ENCODE peak calls at places on chromosomes 3 and 15, in six cellular contexts. W, E, G, B, N and L are unnamed samples.

GRCh38 chr3:149726716-149727407 is 25.4 kb downstream of the COMMD2 start:
- DNase-seq in W (no peak), E (no peak), G (no peak), B (no peak), N (peak), L (no peak)

GRCh38 chr3:27366062-27366591 is 3.1 kb downstream of the NEK10 start:
- DNase-seq in W (no peak), E (no peak), G (no peak), B (no peak), N (no peak), L (no peak)

GRCh38 chr15:66775127-66776105 is 73.4 kb downstream of the SMAD6 start:
- DNase-seq in W (no peak), E (peak), G (no peak), B (no peak), N (peak), L (no peak)

GRCh38 chr3:29346828-29347227 is 66.0 kb downstream of the RBMS3 start:
- DNase-seq in W (peak), E (peak), G (no peak), B (no peak), N (peak), L (peak)

GRCh38 chr3:113532698-113533533 is 561 bp downstream of the SIDT1 start:
- DNase-seq in W (peak), E (no peak), G (peak), B (peak), N (no peak), L (no peak)

GRCh38 chr15:25136119-25136518 is 181.3 kb downstream of the SNRPN start:
- DNase-seq in W (peak), E (peak), G (no peak), B (no peak), N (peak), L (peak)

GRCh38 chr3:119695480-119695879 is 7.3 kb upstream of the CFAP91 start:
- DNase-seq in W (peak), E (peak), G (no peak), B (no peak), N (peak), L (peak)

GRCh38 chr15:51093865-51094605 is 671 bp downstream of the TNFAIP8L3 start:
- DNase-seq in W (peak), E (peak), G (no peak), B (peak), N (peak), L (no peak)

GRCh38 chr15:27806396-27806795 is 292.7 kb downstream of the OCA2 start:
- DNase-seq in W (no peak), E (no peak), G (no peak), B (no peak), N (no peak), L (no peak)

GRCh38 chr15:42085721-42086120 is 8.6 kb downstream of the PLA2G4D start:
- DNase-seq in W (no peak), E (no peak), G (no peak), B (no peak), N (no peak), L (no peak)

GRCh38 chr15:51223771-51224229 is 114.6 kb downstream of the CYP19A1 start:
- DNase-seq in W (no peak), E (peak), G (no peak), B (no peak), N (peak), L (peak)

GRCh38 chr15:31179683-31180082 is 78.2 kb upstream of the TRPM1 start:
- DNase-seq in W (peak), E (no peak), G (no peak), B (no peak), N (no peak), L (no peak)
- H3K4me3 ChIP-seq in W (no peak), E (no peak), G (no peak), B (no peak), N (no peak), L (no peak)

GRCh38 chr15:62631325-62631724 is 411.2 kb upstream of the TPM1 start:
- DNase-seq in W (no peak), E (no peak), G (no peak), B (no peak), N (no peak), L (no peak)

GRCh38 chr15:62625421-62626033 is 417.0 kb upstream of the TPM1 start:
- DNase-seq in W (no peak), E (peak), G (no peak), B (no peak), N (peak), L (peak)

GRCh38 chr15:62624541-62625399 is 417.8 kb upstream of the TPM1 start:
- DNase-seq in W (no peak), E (peak), G (no peak), B (no peak), N (peak), L (peak)

GRCh38 chr15:62622775-62623174 is 419.8 kb upstream of the TPM1 start:
- DNase-seq in W (no peak), E (no peak), G (no peak), B (no peak), N (no peak), L (no peak)

GRCh38 chr15:62626903-62627302 is 415.6 kb upstream of the TPM1 start:
- DNase-seq in W (no peak), E (no peak), G (no peak), B (no peak), N (peak), L (no peak)
- TF ChIP-seq CTCF in W (no peak), E (no peak), G (no peak), B (no peak), N (no peak), L (no peak)

DNA sequence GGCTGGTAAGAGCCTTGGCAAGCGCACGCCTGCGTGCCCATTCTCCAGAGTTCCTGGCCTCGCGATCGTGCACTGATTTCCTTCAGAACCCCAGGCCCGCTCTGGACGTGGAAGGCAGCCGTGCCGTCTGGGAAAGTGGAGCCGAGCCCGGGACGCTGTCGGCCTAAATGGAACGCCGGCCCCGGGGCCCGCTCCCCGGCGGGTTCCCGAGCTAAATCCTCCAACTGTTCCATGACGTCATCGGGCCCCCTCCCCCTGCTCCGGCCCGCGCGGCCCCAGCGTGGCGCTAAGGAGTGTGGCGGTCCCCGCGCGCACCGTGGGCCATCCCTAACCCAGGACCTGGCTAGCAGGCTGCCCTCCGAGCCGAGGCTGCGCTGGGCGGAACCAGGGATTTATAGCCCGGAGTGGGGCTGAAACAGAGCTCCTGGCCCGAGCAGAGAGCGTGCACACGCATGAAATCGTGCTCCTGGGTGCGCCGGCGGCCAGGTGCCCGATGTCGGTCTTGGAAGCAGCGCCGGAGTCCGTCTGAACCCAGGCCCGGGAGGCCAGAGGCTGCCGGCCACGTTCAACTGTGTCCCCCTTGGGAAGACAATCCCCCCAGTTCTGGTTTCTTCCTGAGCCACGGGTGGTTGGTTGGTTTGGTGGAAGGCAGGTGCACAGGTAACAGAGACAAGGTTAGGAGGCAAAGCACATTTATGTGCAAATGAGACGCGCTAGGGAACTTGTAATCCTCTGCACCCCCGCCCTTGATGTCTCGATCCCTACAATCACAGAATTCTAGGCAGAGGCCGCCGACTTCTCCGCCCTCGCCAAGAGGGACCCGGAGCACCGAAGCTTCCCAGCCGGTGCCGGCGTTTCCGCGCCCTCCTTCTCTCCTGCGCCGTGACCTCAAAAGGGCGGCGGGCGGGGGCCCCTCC is 84.9 kb upstream of the ETV5 start:
- DNase-seq in W (peak), E (no peak), G (peak), B (no peak), N (no peak), L (no peak)
- H3K4me3 ChIP-seq in W (peak), E (no peak), G (peak), B (no peak), N (no peak), L (no peak)

GRCh38 chr3:72660270-72661114 is 187.8 kb downstream of the SHQ1 start:
- DNase-seq in W (no peak), E (no peak), G (no peak), B (no peak), N (no peak), L (no peak)
- TF ChIP-seq CTCF in W (no peak), E (no peak), G (no peak), B (no peak), N (no peak), L (no peak)

DNA sequence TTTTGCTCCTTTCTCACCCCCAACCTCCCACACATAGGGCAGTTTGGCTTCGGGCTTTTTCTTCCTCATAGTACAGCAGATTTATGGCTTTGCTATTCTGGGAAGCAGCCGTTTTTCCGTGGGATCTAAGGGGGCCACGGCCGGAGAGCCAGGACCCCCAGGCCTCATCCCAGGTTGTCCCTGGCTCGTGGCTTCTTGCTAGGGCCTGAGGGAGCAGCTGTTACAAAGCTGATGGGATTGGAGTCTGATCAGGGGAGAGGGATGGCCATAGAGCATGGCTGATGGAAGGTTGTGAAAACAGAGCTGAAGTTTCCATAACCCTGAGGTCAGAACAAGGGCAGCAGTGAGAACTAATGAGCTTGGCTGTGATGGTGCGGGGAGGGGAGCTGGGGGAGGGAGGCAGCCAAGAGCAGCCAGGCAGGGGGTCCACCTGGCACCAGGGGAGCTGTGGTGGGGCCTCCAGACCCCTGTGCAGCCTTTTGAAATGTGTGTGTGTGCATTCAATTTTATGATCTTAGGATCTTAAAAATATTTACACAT is 63.0 kb downstream of the LINGO1 start:
- DNase-seq in W (no peak), E (no peak), G (no peak), B (no peak), N (no peak), L (peak)
- H3K4me3 ChIP-seq in W (no peak), E (peak), G (no peak), B (no peak), N (no peak), L (peak)

GRCh38 chr3:126259411-126260391 is 79.3 kb upstream of the ALDH1L1 start:
- DNase-seq in W (peak), E (peak), G (peak), B (no peak), N (no peak), L (peak)
- TF ChIP-seq CTCF in W (peak), E (peak), G (peak), B (no peak), N (peak), L (peak)

GRCh38 chr3:170421758-170422157 is 3.1 kb downstream of the CLDN11 start:
- DNase-seq in W (no peak), E (no peak), G (no peak), B (no peak), N (no peak), L (no peak)
- H3K4me3 ChIP-seq in W (no peak), E (peak), G (peak), B (no peak), N (peak), L (peak)

DNA sequence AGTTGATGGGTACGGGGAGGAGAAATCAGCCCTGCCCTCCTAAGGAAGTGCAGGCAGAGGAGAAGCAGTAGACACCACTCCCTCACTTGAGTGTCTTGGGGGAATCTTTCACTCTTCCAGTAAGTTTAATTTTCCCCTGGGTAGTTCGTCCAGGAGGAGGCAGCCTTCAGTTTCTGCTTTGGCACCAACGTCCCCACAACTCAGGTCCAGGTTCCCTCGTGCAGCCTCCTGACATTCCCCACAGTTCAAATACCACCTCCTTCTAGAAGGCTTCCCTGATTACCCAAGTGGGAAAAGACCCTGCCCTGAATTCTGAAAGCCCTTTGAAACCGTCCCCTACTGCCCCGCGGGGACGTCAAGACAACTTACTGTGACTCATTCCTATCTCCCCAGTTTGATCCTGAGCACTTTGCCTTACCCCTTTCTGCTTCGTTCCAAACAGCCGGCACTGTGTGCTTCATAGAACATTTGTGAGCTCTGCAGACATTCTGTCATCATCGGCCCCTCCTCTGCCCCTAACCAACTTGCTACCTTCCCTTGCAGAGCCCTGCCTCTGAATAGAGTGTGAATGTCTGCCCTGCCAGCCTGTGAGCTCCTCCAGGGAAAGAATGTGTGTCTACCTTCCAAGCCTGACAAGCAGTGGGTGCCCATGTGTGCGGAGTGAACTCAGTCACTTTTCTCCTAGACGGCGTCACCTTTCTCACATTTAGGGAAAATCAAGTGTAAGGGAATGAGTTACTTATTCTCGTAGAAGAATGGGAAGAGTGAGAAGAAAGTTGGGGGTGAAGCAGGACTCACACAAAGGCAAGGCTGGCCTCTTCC is 14.5 kb upstream of the SRP14 start:
- DNase-seq in W (peak), E (no peak), G (no peak), B (no peak), N (no peak), L (no peak)
- TF ChIP-seq CTCF in W (peak), E (no peak), G (no peak), B (no peak), N (no peak), L (peak)

DNA sequence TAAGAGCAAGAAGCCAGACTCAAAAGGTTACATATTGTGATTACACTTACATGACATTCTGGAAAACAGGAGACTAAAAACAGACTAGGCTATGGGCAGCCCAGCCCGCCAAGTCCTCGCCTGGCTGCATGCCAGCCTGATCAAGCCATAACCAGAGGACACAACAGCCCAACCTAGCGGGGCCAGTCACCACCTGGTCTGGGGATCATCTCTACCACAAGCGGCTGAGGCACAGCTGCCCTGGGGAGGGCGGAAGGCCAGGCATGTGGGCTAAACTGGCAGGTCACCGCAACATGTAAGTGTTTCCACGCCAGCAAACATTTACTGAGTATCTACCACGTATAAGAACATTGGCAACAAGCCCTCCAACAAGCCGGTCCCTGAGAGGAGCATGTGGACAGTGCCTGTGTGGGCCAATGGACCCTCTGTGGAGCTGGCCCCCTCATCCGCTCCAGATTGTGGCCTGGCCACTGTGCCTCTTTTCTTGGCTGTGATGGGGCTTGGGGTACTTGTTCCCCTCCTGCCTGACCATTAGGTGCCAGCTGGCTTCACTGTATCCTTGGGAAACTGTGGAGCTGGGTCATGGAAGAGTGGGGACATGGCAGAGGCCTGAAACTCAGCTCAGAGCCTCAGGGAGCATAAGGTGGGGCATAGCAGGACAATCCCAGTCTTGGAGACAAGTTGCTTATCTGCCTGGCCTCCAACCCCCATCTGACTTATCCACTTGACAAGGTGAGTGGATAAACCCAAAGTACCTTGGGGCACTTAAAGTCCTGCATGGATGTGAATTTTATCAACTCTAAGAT is 9.0 kb downstream of the UBXN7 start:
- DNase-seq in W (no peak), E (peak), G (peak), B (no peak), N (no peak), L (peak)
- H3K4me3 ChIP-seq in W (no peak), E (no peak), G (no peak), B (no peak), N (no peak), L (no peak)

GRCh38 chr3:4695846-4696245 is 202.7 kb downstream of the ITPR1 start:
- DNase-seq in W (no peak), E (no peak), G (no peak), B (no peak), N (no peak), L (peak)
- TF ChIP-seq CTCF in W (no peak), E (no peak), G (no peak), B (no peak), N (no peak), L (no peak)